ENCODE peak calls at places on chromosomes 4 and X, in four cellular contexts. One of them, this sample, is unnamed.

GRCh38 chr4:1297456-1298325 is 8.0 kb downstream of the MAEA start:
- DNase-seq in sigmoid colon: peak
- DNase-seq in SK-N-SH: no peak
- DNase-seq in A549: no peak
- DNase-seq in this sample: no peak

GRCh38 chr4:41050840-41051775 is 163.2 kb downstream of the APBB2 start:
- DNase-seq in sigmoid colon: no peak
- DNase-seq in SK-N-SH: no peak
- DNase-seq in A549: no peak
- DNase-seq in this sample: no peak

GRCh38 chr4:101280866-101281600 is 66.3 kb downstream of the PPP3CA start:
- DNase-seq in sigmoid colon: no peak
- DNase-seq in SK-N-SH: no peak
- DNase-seq in A549: no peak
- DNase-seq in this sample: no peak

GRCh38 chr4:142091085-142091513 is 454.7 kb downstream of the IL15 start:
- DNase-seq in sigmoid colon: no peak
- DNase-seq in A549: peak
- DNase-seq in SK-N-SH: no peak
- DNase-seq in this sample: peak

GRCh38 chr4:148239406-148239805 is 202.8 kb downstream of the NR3C2 start:
- DNase-seq in A549: no peak
- DNase-seq in SK-N-SH: no peak
- DNase-seq in sigmoid colon: no peak
- DNase-seq in this sample: no peak

GRCh38 chr4:155855897-155856296 is 10.2 kb downstream of the ASIC5 start:
- DNase-seq in SK-N-SH: no peak
- DNase-seq in A549: no peak
- DNase-seq in sigmoid colon: no peak
- DNase-seq in this sample: no peak

GRCh38 chrX:54447461-54447860 is 7.3 kb downstream of the TSR2 start:
- DNase-seq in A549: peak
- DNase-seq in sigmoid colon: no peak
- DNase-seq in SK-N-SH: no peak
- DNase-seq in this sample: no peak

GRCh38 chr4:63169836-63170235 is 1239.4 kb downstream of the TECRL start:
- DNase-seq in A549: no peak
- DNase-seq in SK-N-SH: no peak
- DNase-seq in sigmoid colon: no peak
- DNase-seq in this sample: no peak

GRCh38 chr4:151604238-151604637 is 156.6 kb downstream of the GATB start:
- DNase-seq in sigmoid colon: no peak
- DNase-seq in SK-N-SH: peak
- DNase-seq in A549: peak
- DNase-seq in this sample: no peak

GRCh38 chr4:82864336-82865001 is 26.5 kb downstream of the SEC31A start:
- DNase-seq in A549: no peak
- DNase-seq in sigmoid colon: no peak
- DNase-seq in SK-N-SH: no peak
- DNase-seq in this sample: no peak

GRCh38 chr4:165208741-165209388 is 1.5 kb downstream of the KLHL2 start:
- DNase-seq in A549: no peak
- DNase-seq in sigmoid colon: no peak
- DNase-seq in SK-N-SH: no peak
- DNase-seq in this sample: no peak

GRCh38 chrX:115437841-115438240 is 123.1 kb upstream of the PLS3 start:
- DNase-seq in SK-N-SH: no peak
- DNase-seq in sigmoid colon: no peak
- DNase-seq in A549: no peak
- DNase-seq in this sample: no peak

GRCh38 chrX:69024287-69024686 is 141.0 kb downstream of the PJA1 start:
- DNase-seq in SK-N-SH: no peak
- DNase-seq in sigmoid colon: no peak
- DNase-seq in A549: no peak
- DNase-seq in this sample: no peak

GRCh38 chr4:5568931-5569330 is 139.4 kb downstream of the EVC2 start:
- DNase-seq in sigmoid colon: no peak
- DNase-seq in A549: no peak
- DNase-seq in SK-N-SH: no peak
- DNase-seq in this sample: no peak

GRCh38 chr4:168765726-168766125 is 244.3 kb downstream of the CBR4 start:
- DNase-seq in SK-N-SH: no peak
- DNase-seq in sigmoid colon: no peak
- DNase-seq in A549: no peak
- DNase-seq in this sample: no peak

GRCh38 chr4:150010525-150011126 is 67.6 kb upstream of the DCLK2 start:
- DNase-seq in sigmoid colon: no peak
- DNase-seq in SK-N-SH: peak
- DNase-seq in A549: peak
- DNase-seq in this sample: no peak

GRCh38 chrX:134161162-134161561 is 75.8 kb upstream of the CCDC160 start:
- DNase-seq in SK-N-SH: no peak
- DNase-seq in sigmoid colon: no peak
- DNase-seq in A549: no peak
- DNase-seq in this sample: no peak

GRCh38 chrX:17737707-17738001 is 361 bp downstream of the SCML1 start:
- DNase-seq in sigmoid colon: no peak
- DNase-seq in SK-N-SH: no peak
- DNase-seq in A549: no peak
- DNase-seq in this sample: no peak

GRCh38 chr4:6561173-6561516 is 13.8 kb upstream of the MAN2B2 start:
- DNase-seq in A549: no peak
- DNase-seq in sigmoid colon: no peak
- DNase-seq in SK-N-SH: no peak
- DNase-seq in this sample: no peak

GRCh38 chrX:130566028-130566683 is 164.4 kb downstream of the RBMX2 start:
- DNase-seq in sigmoid colon: no peak
- DNase-seq in A549: no peak
- DNase-seq in SK-N-SH: no peak
- DNase-seq in this sample: no peak

GRCh38 chr4:153570228-153570973 is 104.2 kb downstream of the TMEM131L start:
- DNase-seq in A549: no peak
- DNase-seq in SK-N-SH: no peak
- DNase-seq in sigmoid colon: no peak
- DNase-seq in this sample: no peak

GRCh38 chr4:17094209-17094608 is 195.8 kb upstream of the LDB2 start:
- DNase-seq in A549: no peak
- DNase-seq in sigmoid colon: no peak
- DNase-seq in SK-N-SH: no peak
- DNase-seq in this sample: no peak

GRCh38 chr4:55001538-55001937 is 123.9 kb downstream of the KDR start:
- DNase-seq in sigmoid colon: no peak
- DNase-seq in A549: no peak
- DNase-seq in SK-N-SH: no peak
- DNase-seq in this sample: no peak

GRCh38 chr4:48483006-48483776 is at the start of gene SLC10A4:
- DNase-seq in SK-N-SH: peak
- DNase-seq in A549: peak
- DNase-seq in sigmoid colon: no peak
- DNase-seq in this sample: no peak

GRCh38 chrX:131677655-131678628 is 134.1 kb downstream of the OR13H1 start:
- DNase-seq in A549: peak
- DNase-seq in SK-N-SH: peak
- DNase-seq in sigmoid colon: no peak
- DNase-seq in this sample: no peak

GRCh38 chr4:43898836-43899235 is 549.8 kb downstream of the KCTD8 start:
- DNase-seq in sigmoid colon: no peak
- DNase-seq in A549: no peak
- DNase-seq in SK-N-SH: no peak
- DNase-seq in this sample: no peak

GRCh38 chr4:164802301-164802700 is 48.4 kb downstream of the SMIM31 start:
- DNase-seq in A549: no peak
- DNase-seq in sigmoid colon: no peak
- DNase-seq in SK-N-SH: no peak
- DNase-seq in this sample: no peak

GRCh38 chr4:2624782-2625548 is 88.5 kb downstream of the FAM193A start:
- DNase-seq in sigmoid colon: peak
- DNase-seq in SK-N-SH: no peak
- DNase-seq in A549: no peak
- DNase-seq in this sample: no peak

GRCh38 chr4:94411296-94411695 is 40.4 kb upstream of the PDLIM5 start:
- DNase-seq in sigmoid colon: no peak
- DNase-seq in A549: no peak
- DNase-seq in SK-N-SH: no peak
- DNase-seq in this sample: no peak
- H3K27ac ChIP-seq in sigmoid colon: peak
- H3K27ac ChIP-seq in A549: peak
- H3K27ac ChIP-seq in SK-N-SH: no peak
- H3K27ac ChIP-seq in this sample: no peak

GRCh38 chrX:124524852-124525251 is 178.5 kb downstream of the SH2D1A start:
- DNase-seq in SK-N-SH: peak
- DNase-seq in sigmoid colon: no peak
- DNase-seq in A549: no peak
- DNase-seq in this sample: no peak

DNA sequence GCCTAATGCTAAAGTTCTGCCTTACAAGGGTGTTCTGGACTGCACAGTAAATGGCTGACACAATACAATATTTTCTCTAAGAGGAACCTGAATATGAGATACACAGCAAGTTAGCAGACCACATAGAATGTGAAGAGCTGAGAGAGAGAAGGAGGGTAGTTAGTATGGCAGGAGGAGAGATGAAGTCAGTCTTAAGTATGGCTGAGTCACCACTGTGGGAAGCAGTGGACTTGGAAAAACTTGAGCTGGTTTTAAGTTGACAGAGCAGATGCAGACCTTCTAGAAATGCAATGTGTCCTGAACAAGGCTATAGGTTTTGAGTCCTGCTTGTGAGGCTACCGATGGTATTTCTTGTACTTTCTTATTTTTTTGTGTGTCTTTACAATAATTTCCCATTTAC is 172.5 kb downstream of the SH2D1A start:
- DNase-seq in A549: no peak
- DNase-seq in SK-N-SH: no peak
- DNase-seq in sigmoid colon: no peak
- DNase-seq in this sample: no peak
- TF ChIP-seq EP300 in A549: no peak
- TF ChIP-seq EP300 in SK-N-SH: no peak
- TF ChIP-seq EP300 in sigmoid colon: no peak
- TF ChIP-seq EP300 in this sample: no peak

GRCh38 chr4:158163941-158164665 is 8.7 kb downstream of the GASK1B start:
- DNase-seq in SK-N-SH: no peak
- DNase-seq in sigmoid colon: no peak
- DNase-seq in A549: no peak
- DNase-seq in this sample: no peak
- H3K4me3 ChIP-seq in SK-N-SH: no peak
- H3K4me3 ChIP-seq in sigmoid colon: no peak
- H3K4me3 ChIP-seq in A549: no peak
- H3K4me3 ChIP-seq in this sample: peak

DNA sequence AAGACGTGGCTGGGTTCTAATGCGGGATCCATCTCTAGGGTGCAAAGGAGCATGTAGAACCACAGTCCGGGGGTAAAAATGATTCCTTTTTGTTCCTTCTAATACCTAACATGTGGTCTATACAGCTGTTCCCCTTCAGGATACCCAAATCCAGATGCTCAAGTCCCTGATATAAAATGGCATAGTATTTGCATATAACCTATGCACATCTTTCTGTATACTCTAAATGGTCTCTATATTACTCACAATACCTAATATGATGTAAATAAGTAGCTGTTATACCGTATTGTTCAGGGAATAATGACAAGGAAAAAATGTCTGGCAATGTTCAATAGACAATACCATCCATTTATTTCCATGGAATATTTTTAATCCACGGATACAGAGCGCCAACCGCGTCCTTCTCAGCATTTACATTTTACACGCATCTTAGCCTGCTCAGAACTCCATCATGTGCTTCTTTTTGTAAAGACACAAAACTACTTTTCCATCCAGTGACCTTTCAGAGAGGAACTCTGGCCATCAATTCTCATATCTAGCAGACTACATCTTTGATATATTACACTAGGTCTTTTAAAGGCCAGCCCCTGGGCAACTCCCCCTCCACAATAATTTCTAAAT is 31.9 kb downstream of the ACSL1 start:
- DNase-seq in A549: no peak
- DNase-seq in sigmoid colon: no peak
- DNase-seq in SK-N-SH: no peak
- DNase-seq in this sample: no peak
- H3K27ac ChIP-seq in A549: peak
- H3K27ac ChIP-seq in sigmoid colon: peak
- H3K27ac ChIP-seq in SK-N-SH: no peak
- H3K27ac ChIP-seq in this sample: no peak

DNA sequence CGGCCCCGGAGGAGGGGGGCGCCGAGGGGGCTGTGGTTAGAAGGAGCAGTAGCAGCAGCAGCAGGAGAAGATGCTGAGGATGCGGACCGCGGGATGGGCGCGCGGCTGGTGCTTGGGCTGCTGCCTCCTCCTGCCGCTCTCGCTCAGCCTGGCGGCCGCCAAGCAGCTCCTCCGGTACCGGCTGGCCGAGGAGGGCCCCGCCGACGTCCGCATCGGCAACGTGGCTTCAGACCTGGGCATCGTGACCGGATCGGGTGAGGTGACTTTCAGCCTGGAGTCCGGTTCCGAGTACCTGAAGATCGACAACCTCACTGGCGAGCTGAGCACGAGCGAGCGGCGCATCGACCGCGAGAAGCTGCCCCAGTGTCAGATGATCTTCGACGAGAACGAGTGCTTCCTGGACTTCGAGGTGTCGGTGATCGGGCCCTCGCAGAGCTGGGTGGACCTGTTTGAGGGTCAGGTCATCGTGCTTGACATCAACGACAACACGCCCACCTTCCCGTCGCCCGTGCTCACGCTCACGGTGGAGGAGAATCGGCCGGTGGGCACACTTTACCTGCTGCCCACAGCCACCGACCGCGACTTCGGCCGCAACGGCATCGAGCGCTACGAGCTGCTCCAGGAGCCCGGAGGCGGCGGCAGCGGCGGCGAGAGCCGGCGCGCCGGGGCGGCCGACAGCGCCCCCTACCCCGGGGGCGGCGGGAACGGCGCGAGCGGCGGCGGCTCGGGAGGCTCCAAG is 1.4 kb downstream of the PCDH7 start:
- DNase-seq in sigmoid colon: peak
- DNase-seq in SK-N-SH: peak
- DNase-seq in A549: peak
- DNase-seq in this sample: no peak
- TF ChIP-seq EP300 in sigmoid colon: no peak
- TF ChIP-seq EP300 in SK-N-SH: no peak
- TF ChIP-seq EP300 in A549: no peak
- TF ChIP-seq EP300 in this sample: no peak

DNA sequence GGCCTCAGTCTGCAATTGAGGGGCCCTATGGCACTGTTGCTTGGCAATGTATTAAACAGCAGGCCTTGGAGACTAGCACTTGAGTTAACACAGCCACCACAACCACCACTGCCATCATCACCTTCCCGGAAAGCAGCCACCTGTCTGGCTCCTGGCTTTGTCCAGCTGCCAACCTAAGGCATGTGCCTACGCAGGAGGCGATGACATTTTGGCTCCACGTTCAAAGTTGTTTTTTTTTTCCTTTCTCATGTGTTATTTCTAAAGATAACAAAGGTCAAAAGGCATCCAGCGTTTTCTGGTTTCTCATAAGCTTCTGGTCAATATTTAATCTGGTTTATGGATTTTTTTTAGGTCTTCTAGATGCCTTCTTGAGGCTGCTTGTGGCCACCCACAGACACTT is 7.5 kb downstream of the CLDN2 start:
- DNase-seq in sigmoid colon: no peak
- DNase-seq in A549: peak
- DNase-seq in SK-N-SH: no peak
- DNase-seq in this sample: no peak
- H3K4me3 ChIP-seq in sigmoid colon: no peak
- H3K4me3 ChIP-seq in A549: no peak
- H3K4me3 ChIP-seq in SK-N-SH: no peak
- H3K4me3 ChIP-seq in this sample: no peak